ENCODE peak calls at places on chromosomes 16 and 17, in nine cellular contexts. U is endothelial cell, G is H1, A is WERI-Rb-1, R is fibroblast of mammary gland, T is iPS DF 6.9, F is LoVo, M is ELF-1, X is endodermal cell. P is an unnamed sample.

GRCh38 chr17:68291836-68292688 is 767 bp downstream of the ARSG start:
- DNase-seq in T (no peak), R (peak; percentile 55), X (peak; percentile 92), G (peak; percentile 85), M (peak; percentile 91), F (peak; percentile 79), A (no peak), U (peak; percentile 72), P (no peak)

GRCh38 chr16:78292726-78293380 is 193.4 kb downstream of the WWOX start:
- DNase-seq in A (peak; percentile 18), M (no peak), G (no peak), X (no peak), U (no peak), T (no peak), R (no peak), F (no peak), P (no peak)

GRCh38 chr17:55625516-55625915 is 97.1 kb downstream of the TMEM100 start:
- DNase-seq in G (no peak), X (no peak), R (no peak), M (no peak), T (no peak), U (no peak), A (no peak), F (no peak), P (no peak)

GRCh38 chr17:44389723-44390202 is 314 bp upstream of the ITGA2B start:
- DNase-seq in G (no peak), M (no peak), U (no peak), X (no peak), F (no peak), T (no peak), R (no peak), A (no peak), P (no peak)

GRCh38 chr16:11329080-11329491 is 16.2 kb upstream of the RMI2 start:
- DNase-seq in F (no peak), X (peak; percentile 70), T (no peak), G (no peak), M (peak; percentile 83), U (no peak), R (peak; percentile 51), A (no peak), P (no peak)

GRCh38 chr17:40541873-40542561 is 23.3 kb downstream of the CCR7 start:
- DNase-seq in F (no peak), R (no peak), A (no peak), T (no peak), G (no peak), X (no peak), U (no peak), M (no peak), P (no peak)

GRCh38 chr16:85550422-85551318 is 62.5 kb upstream of the GSE1 start:
- DNase-seq in A (no peak), R (no peak), G (peak; percentile 53), T (no peak), F (no peak), U (no peak), X (peak; percentile 56), M (no peak), P (no peak)

GRCh38 chr17:63706346-63707102 is 6.6 kb upstream of the LIMD2 start:
- DNase-seq in F (no peak), X (peak; percentile 54), T (no peak), M (no peak), R (no peak), A (no peak), G (no peak), U (no peak), P (no peak)

GRCh38 chr17:42409467-42410351 is 13.3 kb downstream of the CAVIN1 start:
- DNase-seq in G (no peak), A (no peak), M (no peak), U (no peak), F (peak; percentile 73), R (peak; percentile 95), T (no peak), X (peak; percentile 38), P (no peak)

GRCh38 chr16:48133455-48134226 is 22.2 kb downstream of the ABCC12 start:
- DNase-seq in F (no peak), M (no peak), U (no peak), A (no peak), X (no peak), T (no peak), G (no peak), R (no peak), P (no peak)

GRCh38 chr16:73304008-73304814 is 256.3 kb upstream of the ZFHX3 start:
- DNase-seq in M (peak; percentile 41), R (no peak), A (no peak), G (no peak), X (no peak), T (no peak), U (no peak), F (no peak), P (no peak)

GRCh38 chr16:73568769-73569168 is 520.8 kb upstream of the ZFHX3 start:
- DNase-seq in U (no peak), X (no peak), A (peak; percentile 61), T (no peak), G (no peak), F (no peak), R (no peak), M (no peak), P (no peak)

GRCh38 chr17:78224226-78225087 is 7.0 kb upstream of the TMEM235 start:
- DNase-seq in G (no peak), M (peak; percentile 54), U (no peak), T (no peak), F (no peak), R (no peak), X (peak; percentile 47), A (peak; percentile 71), P (no peak)

GRCh38 chr17:63246344-63246743 is 199.8 kb downstream of the CYB561 start:
- DNase-seq in F (no peak), G (no peak), T (no peak), X (no peak), M (no peak), R (peak; percentile 66), A (no peak), U (no peak), P (no peak)

GRCh38 chr16:49315602-49316001 is 34.0 kb upstream of the CBLN1 start:
- DNase-seq in M (no peak), U (no peak), G (no peak), X (no peak), T (no peak), A (no peak), R (no peak), F (no peak), P (no peak)

GRCh38 chr17:79046501-79047280 is 22.7 kb downstream of the C1QTNF1 start:
- DNase-seq in F (no peak), M (no peak), U (no peak), X (no peak), A (no peak), T (no peak), G (no peak), R (peak; percentile 66), P (no peak)

GRCh38 chr16:17368511-17368910 is 102.2 kb downstream of the XYLT1 start:
- DNase-seq in A (no peak), R (no peak), G (no peak), M (no peak), T (no peak), F (no peak), U (no peak), X (no peak), P (no peak)

GRCh38 chr17:79948918-79949645 is 86.6 kb downstream of the TBC1D16 start:
- DNase-seq in F (no peak), R (no peak), G (peak; percentile 63), X (peak; percentile 82), M (peak; percentile 53), T (no peak), U (no peak), A (peak; percentile 4), P (no peak)

P was measured in iPS DF 19.7.